ENCODE peak calls at places on chromosomes 16 and 17, in nine cellular contexts. One of them, this sample, is unnamed. For H3K9me3, the result is how much of the 10 kb centered on the place peaks cover.

GRCh38 chr17:76824103-76824502 is 44.1 kb upstream of the MGAT5B start:
- DNase-seq in astrocyte: no peak
- DNase-seq in GM12878: no peak
- DNase-seq in fibroblast of lung: no peak
- DNase-seq in IMR-90: no peak
- DNase-seq in neural progenitor cell: no peak
- DNase-seq in GM23248: no peak
- DNase-seq in SK-N-SH: no peak
- DNase-seq in HCT116: no peak
- DNase-seq in this sample: no peak

GRCh38 chr17:49694847-49695697 is 12.7 kb downstream of the SLC35B1 start:
- DNase-seq in astrocyte: no peak
- DNase-seq in GM12878: no peak
- DNase-seq in fibroblast of lung: no peak
- DNase-seq in IMR-90: no peak
- DNase-seq in neural progenitor cell: peak
- DNase-seq in GM23248: peak
- DNase-seq in SK-N-SH: peak
- DNase-seq in HCT116: no peak
- DNase-seq in this sample: no peak

GRCh38 chr17:48636177-48637018 is 10.2 kb upstream of the HOXB9 start:
- DNase-seq in astrocyte: no peak
- DNase-seq in GM12878: no peak
- DNase-seq in fibroblast of lung: peak
- DNase-seq in IMR-90: peak
- DNase-seq in neural progenitor cell: peak
- DNase-seq in GM23248: peak
- DNase-seq in SK-N-SH: peak
- DNase-seq in HCT116: no peak
- DNase-seq in this sample: no peak

GRCh38 chr16:49436181-49436580 is 62.6 kb downstream of the C16orf78 start:
- DNase-seq in astrocyte: no peak
- DNase-seq in GM12878: no peak
- DNase-seq in fibroblast of lung: no peak
- DNase-seq in IMR-90: no peak
- DNase-seq in neural progenitor cell: no peak
- DNase-seq in GM23248: no peak
- DNase-seq in SK-N-SH: no peak
- DNase-seq in HCT116: no peak
- DNase-seq in this sample: no peak

GRCh38 chr17:39145143-39145542 is 6.3 kb downstream of the PLXDC1 start:
- DNase-seq in astrocyte: no peak
- DNase-seq in GM12878: no peak
- DNase-seq in fibroblast of lung: no peak
- DNase-seq in IMR-90: no peak
- DNase-seq in neural progenitor cell: no peak
- DNase-seq in GM23248: no peak
- DNase-seq in SK-N-SH: no peak
- DNase-seq in HCT116: no peak
- DNase-seq in this sample: no peak

GRCh38 chr16:89319883-89320716 is 102.6 kb downstream of the ZNF778 start:
- DNase-seq in astrocyte: peak
- DNase-seq in GM12878: peak
- DNase-seq in fibroblast of lung: peak
- DNase-seq in IMR-90: peak
- DNase-seq in neural progenitor cell: no peak
- DNase-seq in GM23248: peak
- DNase-seq in SK-N-SH: no peak
- DNase-seq in HCT116: no peak
- DNase-seq in this sample: no peak

GRCh38 chr17:46952115-46952514 is 26.9 kb downstream of the RPRML start:
- DNase-seq in astrocyte: no peak
- DNase-seq in GM12878: no peak
- DNase-seq in fibroblast of lung: no peak
- DNase-seq in IMR-90: no peak
- DNase-seq in neural progenitor cell: no peak
- DNase-seq in GM23248: no peak
- DNase-seq in SK-N-SH: no peak
- DNase-seq in HCT116: no peak
- DNase-seq in this sample: no peak

GRCh38 chr17:13253746-13254410 is 236.1 kb upstream of the ELAC2 start:
- DNase-seq in astrocyte: no peak
- DNase-seq in GM12878: no peak
- DNase-seq in fibroblast of lung: no peak
- DNase-seq in IMR-90: no peak
- DNase-seq in neural progenitor cell: no peak
- DNase-seq in GM23248: no peak
- DNase-seq in SK-N-SH: no peak
- DNase-seq in HCT116: no peak
- DNase-seq in this sample: no peak

GRCh38 chr17:22467720-22468119 is 775.4 kb downstream of the KCNJ18 start:
- DNase-seq in astrocyte: no peak
- DNase-seq in GM12878: no peak
- DNase-seq in fibroblast of lung: no peak
- DNase-seq in IMR-90: no peak
- DNase-seq in neural progenitor cell: no peak
- DNase-seq in GM23248: no peak
- DNase-seq in SK-N-SH: no peak
- DNase-seq in HCT116: no peak
- DNase-seq in this sample: no peak
- H3K9me3 ChIP-seq in astrocyte: under half
- H3K9me3 ChIP-seq in GM12878: under half
- H3K9me3 ChIP-seq in fibroblast of lung: under half
- H3K9me3 ChIP-seq in IMR-90: under half
- H3K9me3 ChIP-seq in neural progenitor cell: under half
- H3K9me3 ChIP-seq in GM23248: under half
- H3K9me3 ChIP-seq in SK-N-SH: under half
- H3K9me3 ChIP-seq in HCT116: under half
- H3K9me3 ChIP-seq in this sample: under half

DNA sequence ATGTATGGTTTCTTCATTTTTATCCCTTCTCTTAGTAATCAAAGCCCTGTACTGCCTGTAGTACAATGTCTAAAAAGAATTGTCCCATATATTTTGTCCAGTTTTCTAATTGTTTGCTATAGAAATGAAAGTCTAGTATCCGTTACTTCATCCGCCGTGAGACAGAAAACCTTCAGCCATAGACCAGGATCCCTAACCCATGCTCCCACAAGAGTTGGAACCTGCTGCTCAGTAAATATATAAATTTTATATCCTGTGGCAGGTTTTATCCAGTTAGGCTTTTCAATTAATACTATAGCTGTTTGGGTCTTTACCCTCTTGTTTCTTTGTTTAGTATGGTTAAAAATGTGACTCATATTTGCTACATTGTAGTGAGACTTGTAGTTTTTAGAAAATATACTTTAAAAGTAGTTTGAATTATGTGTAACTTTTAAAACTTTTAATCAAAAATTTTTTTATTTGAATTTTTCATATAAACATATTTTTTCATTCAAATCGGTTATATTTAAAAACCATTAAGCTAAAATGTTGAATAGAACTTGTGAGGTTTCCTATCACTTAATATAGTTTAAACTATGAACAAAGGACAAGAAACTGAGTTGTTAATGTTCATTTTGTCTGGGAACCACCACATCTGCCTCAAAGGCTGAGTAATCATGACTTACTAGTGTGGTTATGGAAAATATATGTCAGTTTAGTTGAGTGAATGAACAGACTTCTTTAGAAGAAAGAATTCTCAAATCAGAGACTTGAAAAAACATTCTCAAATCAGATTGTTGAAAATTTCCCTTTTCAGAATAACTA is 54.8 kb downstream of the VMP1 start:
- DNase-seq in astrocyte: peak
- DNase-seq in GM12878: no peak
- DNase-seq in fibroblast of lung: peak
- DNase-seq in IMR-90: peak
- DNase-seq in neural progenitor cell: no peak
- DNase-seq in GM23248: peak
- DNase-seq in SK-N-SH: no peak
- DNase-seq in HCT116: peak
- DNase-seq in this sample: no peak
- H3K9ac ChIP-seq in astrocyte: peak
- H3K9ac ChIP-seq in GM12878: no peak
- H3K9ac ChIP-seq in fibroblast of lung: no peak
- H3K9ac ChIP-seq in IMR-90: peak
- H3K9ac ChIP-seq in neural progenitor cell: no peak
- H3K9ac ChIP-seq in GM23248: peak
- H3K9ac ChIP-seq in SK-N-SH: peak
- H3K9ac ChIP-seq in HCT116: peak
- H3K9ac ChIP-seq in this sample: peak

GRCh38 chr17:44171931-44172455 is 1.5 kb downstream of the ASB16 start:
- DNase-seq in astrocyte: no peak
- DNase-seq in GM12878: no peak
- DNase-seq in fibroblast of lung: no peak
- DNase-seq in IMR-90: no peak
- DNase-seq in neural progenitor cell: no peak
- DNase-seq in GM23248: no peak
- DNase-seq in SK-N-SH: no peak
- DNase-seq in HCT116: no peak
- DNase-seq in this sample: no peak

GRCh38 chr17:44164476-44164875 is 6.0 kb upstream of the ASB16 start:
- DNase-seq in astrocyte: no peak
- DNase-seq in GM12878: no peak
- DNase-seq in fibroblast of lung: no peak
- DNase-seq in IMR-90: no peak
- DNase-seq in neural progenitor cell: no peak
- DNase-seq in GM23248: no peak
- DNase-seq in SK-N-SH: no peak
- DNase-seq in HCT116: no peak
- DNase-seq in this sample: no peak

GRCh38 chr17:44170499-44171201 is at the start of gene ASB16:
- DNase-seq in astrocyte: no peak
- DNase-seq in GM12878: no peak
- DNase-seq in fibroblast of lung: peak
- DNase-seq in IMR-90: peak
- DNase-seq in neural progenitor cell: peak
- DNase-seq in GM23248: peak
- DNase-seq in SK-N-SH: peak
- DNase-seq in HCT116: no peak
- DNase-seq in this sample: no peak

GRCh38 chr17:44170135-44170498 is 387 bp upstream of the ASB16 start:
- DNase-seq in astrocyte: no peak
- DNase-seq in GM12878: no peak
- DNase-seq in fibroblast of lung: no peak
- DNase-seq in IMR-90: no peak
- DNase-seq in neural progenitor cell: no peak
- DNase-seq in GM23248: no peak
- DNase-seq in SK-N-SH: no peak
- DNase-seq in HCT116: no peak
- DNase-seq in this sample: no peak

DNA sequence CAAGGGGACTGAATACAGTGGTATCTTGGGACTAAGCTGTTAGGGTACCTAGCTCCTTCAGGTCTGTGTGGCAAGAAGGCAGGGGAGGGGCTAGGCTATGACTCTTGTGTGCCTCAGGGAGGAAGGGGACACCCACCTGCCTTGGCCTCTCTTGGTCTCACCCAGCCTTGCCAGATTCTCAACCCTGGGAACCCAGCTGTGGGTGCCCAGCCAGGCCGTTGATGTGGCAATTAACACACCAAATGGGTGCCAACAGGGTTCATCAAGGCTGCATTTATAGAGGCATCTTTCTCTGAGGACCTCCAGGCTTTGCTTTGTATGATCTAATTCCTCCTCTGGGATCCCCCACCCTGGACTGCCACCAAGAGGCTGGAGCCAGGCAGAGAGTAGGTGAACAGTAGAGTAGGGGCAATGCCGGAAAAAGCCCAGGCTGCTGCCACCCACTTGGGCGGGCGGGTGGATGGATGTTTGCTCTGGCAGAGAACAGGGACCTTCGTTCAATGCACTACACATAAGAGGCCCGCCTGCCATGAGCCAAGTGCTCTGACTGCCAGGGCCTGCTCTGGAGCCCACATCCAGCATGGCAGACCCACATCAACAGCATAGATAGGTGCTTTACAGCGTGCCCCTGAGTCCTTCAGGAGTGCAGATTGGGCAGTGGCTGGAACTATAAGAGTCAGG is 3.2 kb upstream of the ASB16 start:
- DNase-seq in astrocyte: no peak
- DNase-seq in GM12878: no peak
- DNase-seq in fibroblast of lung: no peak
- DNase-seq in IMR-90: no peak
- DNase-seq in neural progenitor cell: no peak
- DNase-seq in GM23248: no peak
- DNase-seq in SK-N-SH: no peak
- DNase-seq in HCT116: no peak
- DNase-seq in this sample: no peak
- H3K4me3 ChIP-seq in astrocyte: no peak
- H3K4me3 ChIP-seq in GM12878: no peak
- H3K4me3 ChIP-seq in fibroblast of lung: no peak
- H3K4me3 ChIP-seq in IMR-90: no peak
- H3K4me3 ChIP-seq in neural progenitor cell: no peak
- H3K4me3 ChIP-seq in GM23248: no peak
- H3K4me3 ChIP-seq in SK-N-SH: no peak
- H3K4me3 ChIP-seq in HCT116: no peak
- H3K4me3 ChIP-seq in this sample: no peak

GRCh38 chr17:55773671-55774070 is 22.8 kb downstream of the PCTP start:
- DNase-seq in astrocyte: no peak
- DNase-seq in GM12878: no peak
- DNase-seq in fibroblast of lung: no peak
- DNase-seq in IMR-90: no peak
- DNase-seq in neural progenitor cell: no peak
- DNase-seq in GM23248: no peak
- DNase-seq in SK-N-SH: no peak
- DNase-seq in HCT116: no peak
- DNase-seq in this sample: no peak

GRCh38 chr17:55777471-55777971 is 26.7 kb downstream of the PCTP start:
- DNase-seq in astrocyte: no peak
- DNase-seq in GM12878: no peak
- DNase-seq in fibroblast of lung: no peak
- DNase-seq in IMR-90: no peak
- DNase-seq in neural progenitor cell: no peak
- DNase-seq in GM23248: no peak
- DNase-seq in SK-N-SH: no peak
- DNase-seq in HCT116: no peak
- DNase-seq in this sample: no peak

GRCh38 chr17:55778389-55779118 is 27.7 kb downstream of the PCTP start:
- DNase-seq in astrocyte: no peak
- DNase-seq in GM12878: no peak
- DNase-seq in fibroblast of lung: no peak
- DNase-seq in IMR-90: no peak
- DNase-seq in neural progenitor cell: no peak
- DNase-seq in GM23248: no peak
- DNase-seq in SK-N-SH: no peak
- DNase-seq in HCT116: no peak
- DNase-seq in this sample: no peak

GRCh38 chr17:55772086-55772485 is 21.2 kb downstream of the PCTP start:
- DNase-seq in astrocyte: no peak
- DNase-seq in GM12878: no peak
- DNase-seq in fibroblast of lung: no peak
- DNase-seq in IMR-90: no peak
- DNase-seq in neural progenitor cell: no peak
- DNase-seq in GM23248: no peak
- DNase-seq in SK-N-SH: no peak
- DNase-seq in HCT116: no peak
- DNase-seq in this sample: no peak

DNA sequence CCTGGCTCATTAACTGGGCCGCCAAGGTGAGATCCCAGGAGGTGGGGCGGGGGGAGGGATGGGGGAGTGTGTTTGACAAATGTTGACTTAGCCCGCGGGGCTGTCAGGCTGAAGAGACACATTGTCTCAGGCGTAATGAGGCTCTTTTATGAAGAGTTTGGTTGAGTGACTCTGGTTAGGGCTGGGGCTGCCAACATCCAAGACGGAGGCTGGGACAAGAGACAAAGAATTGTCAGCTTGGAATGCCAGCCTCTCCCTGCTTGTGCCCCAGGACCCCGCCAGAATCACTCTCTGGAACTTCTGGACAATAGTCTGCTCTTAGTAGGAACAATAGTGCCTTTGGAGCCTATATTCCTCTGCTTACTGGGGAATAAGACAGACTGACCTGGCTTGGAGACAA is 24.0 kb downstream of the PCTP start:
- DNase-seq in astrocyte: no peak
- DNase-seq in GM12878: no peak
- DNase-seq in fibroblast of lung: no peak
- DNase-seq in IMR-90: no peak
- DNase-seq in neural progenitor cell: peak
- DNase-seq in GM23248: no peak
- DNase-seq in SK-N-SH: no peak
- DNase-seq in HCT116: no peak
- DNase-seq in this sample: no peak
- H3K9me3 ChIP-seq in astrocyte: under half
- H3K9me3 ChIP-seq in GM12878: under half
- H3K9me3 ChIP-seq in fibroblast of lung: under half
- H3K9me3 ChIP-seq in IMR-90: under half
- H3K9me3 ChIP-seq in neural progenitor cell: under half
- H3K9me3 ChIP-seq in GM23248: under half
- H3K9me3 ChIP-seq in SK-N-SH: under half
- H3K9me3 ChIP-seq in HCT116: under half
- H3K9me3 ChIP-seq in this sample: under half